ENCODE peak calls at places on chromosomes 6 and 20, in four cellular contexts. One of them, this sample, is unnamed.

GRCh38 chr6:37480951-37481597 is 18.6 kb downstream of the CCDC167 start:
- DNase-seq in GM12865: no peak
- DNase-seq in Caco-2: no peak
- DNase-seq in OCI-LY7: no peak
- DNase-seq in this sample: no peak

GRCh38 chr20:40470313-40471260 is 218.4 kb downstream of the MAFB start:
- DNase-seq in OCI-LY7: no peak
- DNase-seq in GM12865: no peak
- DNase-seq in Caco-2: no peak
- DNase-seq in this sample: no peak

GRCh38 chr20:16018881-16019280 is 554.4 kb downstream of the KIF16B start:
- DNase-seq in Caco-2: no peak
- DNase-seq in GM12865: no peak
- DNase-seq in OCI-LY7: no peak
- DNase-seq in this sample: no peak

GRCh38 chr20:62977613-62978558 is 25.4 kb downstream of the SLC17A9 start:
- DNase-seq in GM12865: peak; percentile 88
- DNase-seq in OCI-LY7: peak; percentile 83
- DNase-seq in Caco-2: no peak
- DNase-seq in this sample: peak; percentile 85

GRCh38 chr20:59836768-59837167 is 96.7 kb downstream of the SYCP2 start:
- DNase-seq in GM12865: no peak
- DNase-seq in Caco-2: no peak
- DNase-seq in OCI-LY7: no peak
- DNase-seq in this sample: no peak

GRCh38 chr20:31894980-31895675 is 24.7 kb downstream of the TTLL9 start:
- DNase-seq in Caco-2: peak; percentile 38
- DNase-seq in GM12865: peak; percentile 88
- DNase-seq in OCI-LY7: peak; percentile 64
- DNase-seq in this sample: no peak

GRCh38 chr6:45722876-45723275 is 292.8 kb downstream of the CLIC5 start:
- DNase-seq in OCI-LY7: no peak
- DNase-seq in GM12865: no peak
- DNase-seq in Caco-2: no peak
- DNase-seq in this sample: no peak

GRCh38 chr6:41428995-41429417 is 93.6 kb downstream of the NCR2 start:
- DNase-seq in OCI-LY7: no peak
- DNase-seq in Caco-2: no peak
- DNase-seq in GM12865: no peak
- DNase-seq in this sample: no peak

GRCh38 chr6:125082931-125083683 is 70.5 kb upstream of the TPD52L1 start:
- DNase-seq in OCI-LY7: no peak
- DNase-seq in Caco-2: no peak
- DNase-seq in GM12865: no peak
- DNase-seq in this sample: no peak

GRCh38 chr6:7910654-7911344 is at the start of gene TXNDC5:
- DNase-seq in Caco-2: peak; percentile 85
- DNase-seq in OCI-LY7: peak; percentile 75
- DNase-seq in GM12865: peak; percentile 85
- DNase-seq in this sample: no peak

GRCh38 chr6:129032602-129033001 is 149.7 kb downstream of the LAMA2 start:
- DNase-seq in GM12865: no peak
- DNase-seq in OCI-LY7: no peak
- DNase-seq in Caco-2: no peak
- DNase-seq in this sample: no peak

GRCh38 chr20:33490023-33490933 is at the start of gene CBFA2T2:
- DNase-seq in GM12865: no peak
- DNase-seq in Caco-2: no peak
- DNase-seq in OCI-LY7: no peak
- DNase-seq in this sample: peak; percentile 15

DNA sequence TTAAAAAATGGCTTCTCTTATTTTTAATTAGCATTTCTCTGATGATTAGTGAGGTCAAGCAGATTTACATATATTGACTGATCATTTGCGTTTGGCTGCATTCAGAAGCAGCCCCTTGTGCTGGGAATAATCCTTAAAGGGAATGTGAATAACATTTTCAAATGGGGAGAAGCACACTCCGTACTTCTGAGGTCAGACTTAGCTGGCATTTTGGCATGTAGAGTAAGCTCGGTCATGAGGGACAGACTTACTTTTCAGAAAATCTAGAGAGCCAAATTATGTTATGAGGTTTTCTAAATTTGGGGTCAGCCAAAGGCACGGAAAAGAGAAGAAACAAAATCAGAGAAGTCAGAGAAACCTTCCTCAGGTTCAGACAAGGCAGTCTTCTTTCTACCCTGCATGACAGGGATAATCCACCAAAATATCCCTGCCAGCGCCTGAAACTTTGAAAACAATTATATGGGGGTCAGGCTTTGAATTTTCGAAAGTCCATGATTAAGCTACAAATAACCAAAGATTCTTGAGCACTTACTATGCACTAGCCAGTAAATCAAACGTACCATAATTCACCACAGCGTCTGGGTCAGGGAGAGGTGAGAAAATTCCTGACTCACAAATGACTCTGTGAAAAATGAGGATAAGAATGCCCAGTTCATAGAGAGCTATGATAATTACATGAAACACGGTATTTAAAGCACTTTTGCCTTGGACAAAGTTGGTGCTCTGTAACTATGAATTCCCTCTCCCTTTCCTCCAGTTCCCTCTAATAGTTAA is 44.9 kb downstream of the ADAT2 start:
- DNase-seq in GM12865: no peak
- DNase-seq in Caco-2: no peak
- DNase-seq in OCI-LY7: no peak
- DNase-seq in this sample: no peak
- H3K4me3 ChIP-seq in GM12865: no peak overlapping the region
- H3K4me3 ChIP-seq in Caco-2: no peak overlapping the region
- H3K4me3 ChIP-seq in OCI-LY7: no peak overlapping the region
- H3K4me3 ChIP-seq in this sample: no peak overlapping the region

DNA sequence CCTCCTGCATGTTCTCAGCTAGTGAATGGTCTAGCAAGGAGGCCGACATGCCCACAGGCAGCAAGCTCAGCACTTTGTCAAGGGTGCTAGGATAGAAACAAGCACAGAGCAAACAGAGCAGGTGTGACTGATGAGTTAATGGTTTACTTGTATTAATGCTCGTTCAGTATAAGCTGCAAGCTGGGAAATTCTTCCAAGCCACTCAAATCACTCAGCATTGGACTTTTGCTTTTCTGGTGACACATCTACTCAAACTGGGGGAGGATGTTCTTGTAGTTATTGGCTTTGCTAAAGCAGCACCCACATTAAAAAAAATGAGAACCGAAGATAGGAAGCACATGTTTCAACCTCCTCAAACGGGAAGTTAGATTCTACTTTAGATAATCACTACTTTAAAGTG is 43.1 kb upstream of the NEDD9 start:
- DNase-seq in Caco-2: peak; percentile 66
- DNase-seq in OCI-LY7: no peak
- DNase-seq in GM12865: peak; percentile 83
- DNase-seq in this sample: peak; percentile 60
- H3K4me3 ChIP-seq in Caco-2: no peak overlapping the region
- H3K4me3 ChIP-seq in OCI-LY7: no peak overlapping the region
- H3K4me3 ChIP-seq in GM12865: no peak overlapping the region
- H3K4me3 ChIP-seq in this sample: no peak overlapping the region

GRCh38 chr20:10609276-10609675 is 64.5 kb downstream of the JAG1 start:
- DNase-seq in GM12865: no peak
- DNase-seq in Caco-2: no peak
- DNase-seq in OCI-LY7: no peak
- DNase-seq in this sample: no peak
- H3K4me3 ChIP-seq in GM12865: no peak overlapping the region
- H3K4me3 ChIP-seq in Caco-2: no peak overlapping the region
- H3K4me3 ChIP-seq in OCI-LY7: no peak overlapping the region
- H3K4me3 ChIP-seq in this sample: no peak overlapping the region

GRCh38 chr6:118869350-118869749 is 24.6 kb upstream of the ASF1A start:
- DNase-seq in GM12865: no peak
- DNase-seq in OCI-LY7: no peak
- DNase-seq in Caco-2: no peak
- DNase-seq in this sample: no peak
- H3K4me3 ChIP-seq in GM12865: no peak overlapping the region
- H3K4me3 ChIP-seq in OCI-LY7: no peak overlapping the region
- H3K4me3 ChIP-seq in Caco-2: no peak overlapping the region
- H3K4me3 ChIP-seq in this sample: no peak overlapping the region

GRCh38 chr20:13800728-13801134 is 15.9 kb downstream of the NDUFAF5 start:
- DNase-seq in Caco-2: no peak
- DNase-seq in OCI-LY7: no peak
- DNase-seq in GM12865: no peak
- DNase-seq in this sample: no peak
- H3K4me3 ChIP-seq in Caco-2: no peak overlapping the region
- H3K4me3 ChIP-seq in OCI-LY7: no peak overlapping the region
- H3K4me3 ChIP-seq in GM12865: no peak overlapping the region
- H3K4me3 ChIP-seq in this sample: no peak overlapping the region

DNA sequence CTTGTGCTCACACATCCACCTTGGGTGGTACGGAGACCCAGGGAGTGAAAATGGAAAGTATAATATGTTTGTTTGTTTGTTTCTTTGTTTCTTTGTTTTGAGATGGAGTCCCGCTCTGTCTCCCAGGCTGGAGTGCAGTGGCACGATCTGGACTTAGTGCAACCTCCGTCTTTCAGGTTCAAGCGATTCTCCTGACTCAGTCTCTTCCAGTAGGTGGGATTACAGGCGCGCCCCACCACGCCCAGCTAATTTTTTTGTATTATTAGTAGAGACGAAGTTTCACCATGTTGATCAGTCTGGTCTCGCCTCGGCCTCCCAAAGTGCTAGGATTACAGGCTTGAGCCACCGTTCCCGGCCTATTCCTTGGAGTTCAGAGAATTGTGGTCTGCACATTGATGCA is 115.4 kb downstream of the TRIM27 start:
- DNase-seq in GM12865: no peak
- DNase-seq in Caco-2: no peak
- DNase-seq in OCI-LY7: no peak
- DNase-seq in this sample: no peak
- H3K4me3 ChIP-seq in GM12865: peak overlapping the region; percentile 4
- H3K4me3 ChIP-seq in Caco-2: no peak overlapping the region
- H3K4me3 ChIP-seq in OCI-LY7: no peak overlapping the region
- H3K4me3 ChIP-seq in this sample: peak overlapping the region; percentile 35

DNA sequence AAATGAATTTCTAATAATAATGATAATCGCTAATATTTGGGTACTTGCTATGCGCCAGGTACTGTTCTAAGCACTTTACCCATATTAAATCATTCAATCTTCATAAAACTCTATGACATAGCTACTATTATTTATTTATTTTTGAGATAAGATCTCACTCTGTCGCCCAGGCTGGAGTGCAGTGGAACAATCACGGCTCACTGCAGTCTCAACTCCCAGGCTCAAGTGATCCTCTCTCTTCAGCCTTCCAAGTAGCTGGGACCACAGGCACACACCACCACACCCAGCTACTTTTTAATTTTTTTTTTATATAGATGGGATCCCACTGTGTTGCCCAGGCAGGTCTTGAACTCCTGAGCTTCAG is 15.5 kb downstream of the PDSS2 start:
- DNase-seq in GM12865: no peak
- DNase-seq in OCI-LY7: no peak
- DNase-seq in Caco-2: no peak
- DNase-seq in this sample: no peak
- H3K4me3 ChIP-seq in GM12865: no peak overlapping the region
- H3K4me3 ChIP-seq in OCI-LY7: no peak overlapping the region
- H3K4me3 ChIP-seq in Caco-2: no peak overlapping the region
- H3K4me3 ChIP-seq in this sample: no peak overlapping the region

GRCh38 chr6:39599341-39599740 is 125.9 kb downstream of the KIF6 start:
- DNase-seq in OCI-LY7: no peak
- DNase-seq in Caco-2: no peak
- DNase-seq in GM12865: no peak
- DNase-seq in this sample: no peak
- H3K4me3 ChIP-seq in OCI-LY7: no peak overlapping the region
- H3K4me3 ChIP-seq in Caco-2: no peak overlapping the region
- H3K4me3 ChIP-seq in GM12865: no peak overlapping the region
- H3K4me3 ChIP-seq in this sample: no peak overlapping the region

DNA sequence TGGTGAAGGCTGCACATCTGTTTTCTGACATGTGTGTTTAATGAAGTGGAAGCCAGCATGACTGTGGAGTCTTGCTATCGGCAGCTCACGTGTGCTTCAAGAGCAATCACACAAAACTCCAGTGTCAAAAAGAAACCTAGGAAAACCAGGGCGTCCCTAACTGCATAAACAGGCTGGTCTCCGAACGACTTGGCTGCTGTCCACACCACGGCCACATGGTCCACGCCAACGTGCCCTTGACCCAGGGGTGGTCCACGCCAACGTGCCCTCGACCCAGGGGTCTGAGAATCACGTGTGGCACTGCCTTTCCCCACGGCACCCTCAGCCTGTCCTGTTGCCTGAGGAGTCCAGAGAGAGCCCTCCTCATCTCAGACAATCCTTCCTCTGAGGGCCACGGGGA is 207.7 kb downstream of the SMOC2 start:
- DNase-seq in GM12865: no peak
- DNase-seq in OCI-LY7: no peak
- DNase-seq in Caco-2: no peak
- DNase-seq in this sample: no peak
- H3K4me3 ChIP-seq in GM12865: no peak overlapping the region
- H3K4me3 ChIP-seq in OCI-LY7: no peak overlapping the region
- H3K4me3 ChIP-seq in Caco-2: no peak overlapping the region
- H3K4me3 ChIP-seq in this sample: no peak overlapping the region